ENCODE peak calls at places on chromosomes 13 and 19, in four cellular contexts. Q is HFF-Myc, K is fibroblast of the conjunctiva, H is NCI-H1417. F is an unnamed sample.

GRCh38 chr19:39936020-39936419 is 1.6 kb upstream of the FCGBP start:
- DNase-seq in Q (no peak), K (no peak), H (no peak), F (no peak)

GRCh38 chr13:113554333-113554700 is 30.2 kb upstream of the TFDP1 start:
- DNase-seq in Q (no peak), K (no peak), H (no peak), F (no peak)

GRCh38 chr13:110126391-110126961 is 180.5 kb downstream of the COL4A1 start:
- DNase-seq in Q (no peak), K (peak), H (peak), F (no peak)

GRCh38 chr19:35860818-35861639 is 4.3 kb downstream of the KIRREL2 start:
- DNase-seq in Q (no peak), K (no peak), H (no peak), F (no peak)

GRCh38 chr19:10086032-10086903 is at the start of gene SHFL:
- DNase-seq in Q (no peak), K (peak), H (no peak), F (peak)

GRCh38 chr13:46908511-46908910 is 11.7 kb upstream of the HTR2A start:
- DNase-seq in Q (peak), K (no peak), H (no peak), F (no peak)

GRCh38 chr19:14113762-14114414 is 3.7 kb downstream of the PRKACA start:
- DNase-seq in Q (no peak), K (no peak), H (no peak), F (peak)

GRCh38 chr19:3580156-3580955 is 4.9 kb upstream of the GIPC3 start:
- DNase-seq in Q (peak), K (peak), H (no peak), F (no peak)

GRCh38 chr13:78978381-78978998 is 319.5 kb upstream of the OBI1 start:
- DNase-seq in Q (peak), K (peak), H (peak), F (peak)

GRCh38 chr13:30142502-30143211 is 164.7 kb downstream of the KATNAL1 start:
- DNase-seq in Q (peak), K (peak), H (peak), F (no peak)

GRCh38 chr19:10283786-10284540 is 2.8 kb upstream of the ICAM4 start:
- DNase-seq in Q (no peak), K (no peak), H (no peak), F (no peak)

GRCh38 chr13:25335856-25336255 is 34.4 kb downstream of the NUP58 start:
- DNase-seq in Q (no peak), K (no peak), H (no peak), F (no peak)

GRCh38 chr13:29182216-29182615 is 362.1 kb downstream of the MTUS2 start:
- DNase-seq in Q (no peak), K (no peak), H (no peak), F (no peak)

GRCh38 chr19:7815325-7815724 is 14.7 kb upstream of the EVI5L start:
- DNase-seq in Q (no peak), K (no peak), H (no peak), F (no peak)

GRCh38 chr13:52922961-52923360 is 74.5 kb upstream of the PCDH8 start:
- DNase-seq in Q (no peak), K (no peak), H (no peak), F (no peak)

GRCh38 chr19:57105976-57106610 is 13.7 kb upstream of the USP29 start:
- DNase-seq in Q (no peak), K (no peak), H (no peak), F (no peak)

GRCh38 chr13:31909889-31910551 is 121.6 kb upstream of the FRY start:
- DNase-seq in Q (peak), K (peak), H (peak), F (peak)

GRCh38 chr19:40219721-40220276 is 1.6 kb upstream of the TTC9B start:
- DNase-seq in Q (no peak), K (no peak), H (no peak), F (no peak)

GRCh38 chr19:6220385-6221191 is 59.2 kb downstream of the MLLT1 start:
- DNase-seq in Q (no peak), K (peak), H (no peak), F (no peak)

GRCh38 chr19:1272423-1273262 is 2.7 kb upstream of the FAM174C start:
- DNase-seq in Q (no peak), K (no peak), H (no peak), F (no peak)

GRCh38 chr13:26508885-26509284 is 48.6 kb upstream of the WASF3 start:
- DNase-seq in Q (no peak), K (peak), H (no peak), F (no peak)

GRCh38 chr19:5048091-5048726 is 79.3 kb downstream of the KDM4B start:
- DNase-seq in Q (no peak), K (peak), H (peak), F (no peak)

GRCh38 chr13:95641291-95641811 is 3.2 kb downstream of the DZIP1 start:
- DNase-seq in Q (no peak), K (no peak), H (peak), F (no peak)

GRCh38 chr19:31340059-31341025 is 8.9 kb downstream of the TSHZ3 start:
- DNase-seq in Q (peak), K (peak), H (no peak), F (no peak)

GRCh38 chr13:32824671-32825070 is 191.6 kb upstream of the KL start:
- DNase-seq in Q (peak), K (peak), H (no peak), F (no peak)

GRCh38 chr13:106138620-106139019 is 396.8 kb downstream of the EFNB2 start:
- DNase-seq in Q (no peak), K (no peak), H (no peak), F (no peak)

GRCh38 chr13:21175656-21176194 is 627 bp downstream of the SKA3 start:
- DNase-seq in Q (no peak), K (peak), H (no peak), F (peak)